ENCODE peak calls at places on chromosomes 3 and 15, in six cellular contexts. One of them, this sample, is unnamed.

GRCh38 chr3:52379610-52380009 is 63.5 kb downstream of the DNAH1 start:
- DNase-seq in osteoblast: no peak
- DNase-seq in upper lobe of right lung: no peak
- DNase-seq in IMR-90: no peak
- DNase-seq in cardiac muscle cell: no peak
- DNase-seq in spleen: no peak
- DNase-seq in this sample: no peak

GRCh38 chr3:33099109-33099645 is 2.2 kb upstream of the GLB1 start:
- DNase-seq in osteoblast: no peak
- DNase-seq in upper lobe of right lung: no peak
- DNase-seq in IMR-90: no peak
- DNase-seq in cardiac muscle cell: no peak
- DNase-seq in spleen: no peak
- DNase-seq in this sample: no peak

GRCh38 chr15:29802411-29802810 is 19.9 kb downstream of the TJP1 start:
- DNase-seq in osteoblast: peak; percentile 30
- DNase-seq in upper lobe of right lung: no peak
- DNase-seq in IMR-90: no peak
- DNase-seq in cardiac muscle cell: no peak
- DNase-seq in spleen: no peak
- DNase-seq in this sample: no peak

GRCh38 chr3:123953735-123954134 is 7.3 kb downstream of the CCDC14 start:
- DNase-seq in osteoblast: no peak
- DNase-seq in upper lobe of right lung: no peak
- DNase-seq in IMR-90: no peak
- DNase-seq in cardiac muscle cell: no peak
- DNase-seq in spleen: no peak
- DNase-seq in this sample: no peak

GRCh38 chr3:126394179-126394976 is at the start of gene CFAP100:
- DNase-seq in osteoblast: peak; percentile 86
- DNase-seq in upper lobe of right lung: peak; percentile 79
- DNase-seq in IMR-90: peak; percentile 15
- DNase-seq in cardiac muscle cell: peak; percentile 67
- DNase-seq in spleen: peak; percentile 70
- DNase-seq in this sample: no peak

GRCh38 chr15:69059170-69059943 is 44.9 kb downstream of the NOX5 start:
- DNase-seq in osteoblast: peak; percentile 94
- DNase-seq in upper lobe of right lung: peak; percentile 90
- DNase-seq in IMR-90: peak; percentile 81
- DNase-seq in cardiac muscle cell: peak; percentile 93
- DNase-seq in spleen: peak; percentile 90
- DNase-seq in this sample: no peak

GRCh38 chr15:48458876-48459275 is 127.6 kb downstream of the DUT start:
- DNase-seq in osteoblast: no peak
- DNase-seq in upper lobe of right lung: no peak
- DNase-seq in IMR-90: peak; percentile 64
- DNase-seq in cardiac muscle cell: no peak
- DNase-seq in spleen: no peak
- DNase-seq in this sample: no peak

GRCh38 chr3:109023656-109024254 is 70.1 kb upstream of the GUCA1C start:
- DNase-seq in osteoblast: no peak
- DNase-seq in upper lobe of right lung: no peak
- DNase-seq in IMR-90: peak; percentile 47
- DNase-seq in cardiac muscle cell: peak; percentile 64
- DNase-seq in spleen: no peak
- DNase-seq in this sample: peak; percentile 4

GRCh38 chr3:86056962-86057361 is 934.0 kb downstream of the VGLL3 start:
- DNase-seq in osteoblast: no peak
- DNase-seq in upper lobe of right lung: no peak
- DNase-seq in IMR-90: no peak
- DNase-seq in cardiac muscle cell: peak; percentile 21
- DNase-seq in spleen: no peak
- DNase-seq in this sample: no peak

GRCh38 chr3:159263750-159264561 is 462.1 kb downstream of the MFSD1 start:
- DNase-seq in osteoblast: no peak
- DNase-seq in upper lobe of right lung: no peak
- DNase-seq in IMR-90: peak; percentile 46
- DNase-seq in cardiac muscle cell: peak; percentile 66
- DNase-seq in spleen: no peak
- DNase-seq in this sample: no peak

GRCh38 chr3:124700880-124701684 is 29.2 kb upstream of the UMPS start:
- DNase-seq in osteoblast: peak; percentile 66
- DNase-seq in upper lobe of right lung: no peak
- DNase-seq in IMR-90: peak; percentile 37
- DNase-seq in cardiac muscle cell: no peak
- DNase-seq in spleen: no peak
- DNase-seq in this sample: peak; percentile 25

GRCh38 chr15:85748729-85749128 is 46.0 kb downstream of the KLHL25 start:
- DNase-seq in osteoblast: no peak
- DNase-seq in upper lobe of right lung: no peak
- DNase-seq in IMR-90: no peak
- DNase-seq in cardiac muscle cell: no peak
- DNase-seq in spleen: peak; percentile 74
- DNase-seq in this sample: no peak

GRCh38 chr15:85750319-85750806 is 44.4 kb downstream of the KLHL25 start:
- DNase-seq in osteoblast: peak; percentile 96
- DNase-seq in upper lobe of right lung: peak; percentile 72
- DNase-seq in IMR-90: peak; percentile 8
- DNase-seq in cardiac muscle cell: peak; percentile 92
- DNase-seq in spleen: no peak
- DNase-seq in this sample: no peak

GRCh38 chr15:85750807-85751730 is 43.7 kb downstream of the KLHL25 start:
- DNase-seq in osteoblast: peak; percentile 80
- DNase-seq in upper lobe of right lung: no peak
- DNase-seq in IMR-90: no peak
- DNase-seq in cardiac muscle cell: peak; percentile 52
- DNase-seq in spleen: peak; percentile 74
- DNase-seq in this sample: no peak

GRCh38 chr15:85748176-85748575 is 46.5 kb downstream of the KLHL25 start:
- DNase-seq in osteoblast: no peak
- DNase-seq in upper lobe of right lung: no peak
- DNase-seq in IMR-90: no peak
- DNase-seq in cardiac muscle cell: no peak
- DNase-seq in spleen: peak; percentile 46
- DNase-seq in this sample: no peak

GRCh38 chr15:85749261-85750151 is 45.2 kb downstream of the KLHL25 start:
- DNase-seq in osteoblast: peak; percentile 79
- DNase-seq in upper lobe of right lung: no peak
- DNase-seq in IMR-90: peak; percentile 8
- DNase-seq in cardiac muscle cell: peak; percentile 60
- DNase-seq in spleen: peak; percentile 68
- DNase-seq in this sample: no peak
- H3K4me3 ChIP-seq in osteoblast: peak overlapping the region; percentile 26
- H3K4me3 ChIP-seq in upper lobe of right lung: peak overlapping the region; percentile 4
- H3K4me3 ChIP-seq in IMR-90: no peak overlapping the region
- H3K4me3 ChIP-seq in cardiac muscle cell: no peak overlapping the region
- H3K4me3 ChIP-seq in spleen: no peak overlapping the region
- H3K4me3 ChIP-seq in this sample: no peak overlapping the region

GRCh38 chr3:10330319-10330718 is 9.4 kb upstream of the SEC13 start:
- DNase-seq in osteoblast: peak; percentile 55
- DNase-seq in upper lobe of right lung: peak; percentile 47
- DNase-seq in IMR-90: no peak
- DNase-seq in cardiac muscle cell: no peak
- DNase-seq in spleen: peak; percentile 67
- DNase-seq in this sample: no peak
- H3K27me3 ChIP-seq in osteoblast: peaks cover 80% of the 10 kb centered on the region
- H3K27me3 ChIP-seq in upper lobe of right lung: peaks cover 13% of the 10 kb centered on the region
- H3K27me3 ChIP-seq in IMR-90: peaks cover 76% of the 10 kb centered on the region
- H3K27me3 ChIP-seq in cardiac muscle cell: peaks cover 49% of the 10 kb centered on the region
- H3K27me3 ChIP-seq in spleen: no peaks in the 10 kb centered on the region
- H3K27me3 ChIP-seq in this sample: peaks cover 48% of the 10 kb centered on the region

GRCh38 chr15:92122259-92122658 is 268.8 kb downstream of the SLCO3A1 start:
- DNase-seq in osteoblast: no peak
- DNase-seq in upper lobe of right lung: no peak
- DNase-seq in IMR-90: no peak
- DNase-seq in cardiac muscle cell: no peak
- DNase-seq in spleen: no peak
- DNase-seq in this sample: no peak
- H3K4me3 ChIP-seq in osteoblast: no peak overlapping the region
- H3K4me3 ChIP-seq in upper lobe of right lung: no peak overlapping the region
- H3K4me3 ChIP-seq in IMR-90: no peak overlapping the region
- H3K4me3 ChIP-seq in cardiac muscle cell: no peak overlapping the region
- H3K4me3 ChIP-seq in spleen: no peak overlapping the region
- H3K4me3 ChIP-seq in this sample: no peak overlapping the region

GRCh38 chr3:108013141-108014055 is 77.4 kb downstream of the CD47 start:
- DNase-seq in osteoblast: no peak
- DNase-seq in upper lobe of right lung: no peak
- DNase-seq in IMR-90: no peak
- DNase-seq in cardiac muscle cell: no peak
- DNase-seq in spleen: no peak
- DNase-seq in this sample: no peak

GRCh38 chr3:108014943-108015342 is 75.9 kb downstream of the CD47 start:
- DNase-seq in osteoblast: no peak
- DNase-seq in upper lobe of right lung: no peak
- DNase-seq in IMR-90: no peak
- DNase-seq in cardiac muscle cell: no peak
- DNase-seq in spleen: no peak
- DNase-seq in this sample: no peak

GRCh38 chr3:108012304-108012703 is 78.5 kb downstream of the CD47 start:
- DNase-seq in osteoblast: no peak
- DNase-seq in upper lobe of right lung: no peak
- DNase-seq in IMR-90: no peak
- DNase-seq in cardiac muscle cell: no peak
- DNase-seq in spleen: no peak
- DNase-seq in this sample: no peak

GRCh38 chr3:108008931-108009635 is 81.7 kb downstream of the CD47 start:
- DNase-seq in osteoblast: peak; percentile 80
- DNase-seq in upper lobe of right lung: no peak
- DNase-seq in IMR-90: peak; percentile 92
- DNase-seq in cardiac muscle cell: peak; percentile 93
- DNase-seq in spleen: no peak
- DNase-seq in this sample: peak; percentile 61

DNA sequence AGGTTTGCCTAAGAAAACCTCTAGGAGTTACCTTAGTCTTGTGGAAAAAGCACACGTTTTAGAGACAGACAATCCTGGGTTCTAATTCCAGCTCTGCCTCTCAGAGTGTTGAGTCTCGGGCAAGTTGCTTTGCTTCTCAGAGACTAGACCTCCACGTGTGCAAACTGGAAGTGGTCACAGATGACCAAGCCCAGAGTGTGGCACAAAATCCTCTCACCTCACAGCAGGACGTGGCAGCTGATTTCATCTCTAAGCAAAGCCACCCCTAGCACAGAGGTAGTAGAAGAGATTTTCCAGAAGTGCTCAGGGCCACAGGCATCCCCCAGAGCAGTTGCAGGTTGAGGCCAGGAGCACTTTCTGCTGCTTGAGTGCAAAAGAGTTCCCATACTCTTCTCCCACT is 79.2 kb downstream of the CD47 start:
- DNase-seq in osteoblast: no peak
- DNase-seq in upper lobe of right lung: no peak
- DNase-seq in IMR-90: no peak
- DNase-seq in cardiac muscle cell: no peak
- DNase-seq in spleen: no peak
- DNase-seq in this sample: no peak
- H3K27me3 ChIP-seq in osteoblast: peaks cover 14% of the 10 kb centered on the region
- H3K27me3 ChIP-seq in upper lobe of right lung: no peaks in the 10 kb centered on the region
- H3K27me3 ChIP-seq in IMR-90: peaks cover 12% of the 10 kb centered on the region
- H3K27me3 ChIP-seq in cardiac muscle cell: no peaks in the 10 kb centered on the region
- H3K27me3 ChIP-seq in spleen: no peaks in the 10 kb centered on the region
- H3K27me3 ChIP-seq in this sample: no peaks in the 10 kb centered on the region

GRCh38 chr15:42038401-42038800 is 17.6 kb upstream of the PLA2G4E start:
- DNase-seq in osteoblast: no peak
- DNase-seq in upper lobe of right lung: no peak
- DNase-seq in IMR-90: no peak
- DNase-seq in cardiac muscle cell: no peak
- DNase-seq in spleen: no peak
- DNase-seq in this sample: no peak

GRCh38 chr15:42035362-42035761 is 14.5 kb upstream of the PLA2G4E start:
- DNase-seq in osteoblast: no peak
- DNase-seq in upper lobe of right lung: no peak
- DNase-seq in IMR-90: peak; percentile 11
- DNase-seq in cardiac muscle cell: peak; percentile 47
- DNase-seq in spleen: no peak
- DNase-seq in this sample: no peak

GRCh38 chr15:42037650-42038049 is 16.8 kb upstream of the PLA2G4E start:
- DNase-seq in osteoblast: no peak
- DNase-seq in upper lobe of right lung: no peak
- DNase-seq in IMR-90: no peak
- DNase-seq in cardiac muscle cell: no peak
- DNase-seq in spleen: no peak
- DNase-seq in this sample: peak; percentile 14

GRCh38 chr15:42036112-42036905 is 15.5 kb upstream of the PLA2G4E start:
- DNase-seq in osteoblast: no peak
- DNase-seq in upper lobe of right lung: no peak
- DNase-seq in IMR-90: no peak
- DNase-seq in cardiac muscle cell: no peak
- DNase-seq in spleen: no peak
- DNase-seq in this sample: no peak

GRCh38 chr15:42036991-42037390 is 16.1 kb upstream of the PLA2G4E start:
- DNase-seq in osteoblast: no peak
- DNase-seq in upper lobe of right lung: no peak
- DNase-seq in IMR-90: no peak
- DNase-seq in cardiac muscle cell: no peak
- DNase-seq in spleen: no peak
- DNase-seq in this sample: no peak
- H3K4me3 ChIP-seq in osteoblast: no peak overlapping the region
- H3K4me3 ChIP-seq in upper lobe of right lung: no peak overlapping the region
- H3K4me3 ChIP-seq in IMR-90: no peak overlapping the region
- H3K4me3 ChIP-seq in cardiac muscle cell: no peak overlapping the region
- H3K4me3 ChIP-seq in spleen: no peak overlapping the region
- H3K4me3 ChIP-seq in this sample: no peak overlapping the region

DNA sequence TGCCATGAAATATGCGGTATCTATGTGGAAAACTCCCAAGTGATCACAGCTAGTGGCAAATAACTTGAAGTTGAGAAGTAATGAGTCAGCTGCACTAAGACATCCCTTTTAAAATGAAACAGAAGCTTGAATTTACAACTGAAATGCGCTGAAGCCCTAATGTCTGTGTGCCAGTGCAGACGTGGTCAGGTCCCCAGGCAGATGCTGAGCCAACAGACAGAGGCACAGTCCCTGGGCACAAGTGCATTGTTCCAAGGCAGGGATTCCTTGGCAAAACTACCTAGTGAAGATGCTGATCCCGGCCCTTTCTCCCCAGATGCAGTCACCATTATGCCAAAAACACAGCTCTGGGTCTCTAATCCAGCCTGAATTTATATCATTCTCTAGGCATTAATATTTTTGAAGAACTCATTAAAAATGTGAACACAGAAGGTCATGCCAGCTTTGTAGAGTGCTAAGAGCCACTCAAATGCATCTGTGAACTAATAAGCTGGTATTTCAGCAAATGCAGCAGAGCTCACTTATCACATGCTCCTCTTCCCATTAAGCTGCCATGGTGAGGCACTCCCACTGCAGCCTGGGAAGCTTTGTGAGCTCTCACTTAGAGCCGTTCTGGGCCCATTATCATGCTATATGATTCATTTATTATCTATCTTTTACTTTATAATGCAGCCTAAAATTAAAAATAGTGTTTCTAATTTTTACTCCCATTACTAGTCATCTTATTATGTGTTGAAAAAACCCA is 200.1 kb downstream of the GABRB3 start:
- DNase-seq in osteoblast: no peak
- DNase-seq in upper lobe of right lung: no peak
- DNase-seq in IMR-90: no peak
- DNase-seq in cardiac muscle cell: no peak
- DNase-seq in spleen: no peak
- DNase-seq in this sample: no peak
- H3K27me3 ChIP-seq in osteoblast: no peaks in the 10 kb centered on the region
- H3K27me3 ChIP-seq in upper lobe of right lung: no peaks in the 10 kb centered on the region
- H3K27me3 ChIP-seq in IMR-90: no peaks in the 10 kb centered on the region
- H3K27me3 ChIP-seq in cardiac muscle cell: no peaks in the 10 kb centered on the region
- H3K27me3 ChIP-seq in spleen: no peaks in the 10 kb centered on the region
- H3K27me3 ChIP-seq in this sample: no peaks in the 10 kb centered on the region

GRCh38 chr15:45112143-45112591 is 1.8 kb downstream of the DUOX2 start:
- DNase-seq in osteoblast: peak; percentile 85
- DNase-seq in upper lobe of right lung: no peak
- DNase-seq in IMR-90: no peak
- DNase-seq in cardiac muscle cell: no peak
- DNase-seq in spleen: no peak
- DNase-seq in this sample: no peak
- H3K4me3 ChIP-seq in osteoblast: no peak overlapping the region
- H3K4me3 ChIP-seq in upper lobe of right lung: no peak overlapping the region
- H3K4me3 ChIP-seq in IMR-90: no peak overlapping the region
- H3K4me3 ChIP-seq in cardiac muscle cell: peak overlapping the region; percentile 5
- H3K4me3 ChIP-seq in spleen: peak overlapping the region; percentile 7
- H3K4me3 ChIP-seq in this sample: no peak overlapping the region

This sample was measured in kidney epithelial cell.